ENCODE peak calls at places on chromosomes 3 and 15, in four cellular contexts. X is activated CD4-positive, alpha-beta T cell treated with anti-CD3 and anti-CD28 coated beads for 4 hours; O is stimulated activated CD4-positive, alpha-beta T cell treated with anti-CD3 and anti-CD28 coated beads, Interleukin-15, amount 100 ng/mL, for 48 hours; Y is T-cell. U is an unnamed sample.

GRCh38 chr15:99016680-99017321 is 9.2 kb upstream of the PGPEP1L start:
- DNase-seq in X (no peak), O (no peak), Y (no peak), U (no peak)

GRCh38 chr3:119294889-119295769 is 946 bp downstream of the ARHGAP31 start:
- DNase-seq in X (peak; percentile 73), O (peak; percentile 12), Y (peak; percentile 56), U (no peak)

GRCh38 chr15:54102704-54103103 is 124.5 kb downstream of the UNC13C start:
- DNase-seq in X (no peak), O (no peak), Y (no peak), U (no peak)

GRCh38 chr3:25861566-25861965 is 71.7 kb downstream of the OXSM start:
- DNase-seq in X (no peak), O (no peak), Y (no peak), U (no peak)

GRCh38 chr3:110165753-110166152 is 828.4 kb upstream of the DPPA4 start:
- DNase-seq in X (no peak), O (no peak), Y (no peak), U (no peak)

GRCh38 chr3:38454884-38455638 is 1.4 kb downstream of the ACVR2B start:
- DNase-seq in X (peak; percentile 27), O (no peak), Y (peak; percentile 47), U (no peak)

GRCh38 chr3:153305189-153305588 is 143.2 kb downstream of the RAP2B start:
- DNase-seq in X (no peak), O (no peak), Y (no peak), U (no peak)

GRCh38 chr3:97952280-97952679 is 20.0 kb downstream of the RIOX2 start:
- DNase-seq in X (no peak), O (no peak), Y (no peak), U (no peak)

GRCh38 chr15:66613743-66614142 is 47.9 kb upstream of the LCTL start:
- DNase-seq in X (no peak), O (no peak), Y (no peak), U (no peak)

GRCh38 chr3:156150434-156151066 is 30.2 kb downstream of the KCNAB1 start:
- DNase-seq in X (peak; percentile 21), O (no peak), Y (peak; percentile 9), U (no peak)

GRCh38 chr3:101574388-101575156 is 592 bp downstream of the PCNP start:
- DNase-seq in X (no peak), O (no peak), Y (peak; percentile 54), U (no peak)

GRCh38 chr3:19644405-19644804 is 289.6 kb downstream of the EFHB start:
- DNase-seq in X (no peak), O (no peak), Y (no peak), U (no peak)

GRCh38 chr3:159667261-159667660 is 321.4 kb upstream of the IL12A start:
- DNase-seq in X (no peak), O (no peak), Y (no peak), U (no peak)

GRCh38 chr3:139491027-139491700 is 14.8 kb upstream of the RBP2 start:
- DNase-seq in X (no peak), O (no peak), Y (no peak), U (no peak)

GRCh38 chr3:102106421-102107097 is 257.2 kb downstream of the NFKBIZ start:
- DNase-seq in X (peak; percentile 9), O (no peak), Y (no peak), U (no peak)

GRCh38 chr3:180871901-180872300 is 40.6 kb upstream of the FXR1 start:
- DNase-seq in X (no peak), O (no peak), Y (no peak), U (no peak)

GRCh38 chr3:179688847-179689246 is 36.0 kb downstream of the USP13 start:
- DNase-seq in X (no peak), O (no peak), Y (no peak), U (no peak)

GRCh38 chr15:91561371-91562100 is 292.0 kb upstream of the SLCO3A1 start:
- DNase-seq in X (no peak), O (no peak), Y (no peak), U (peak; percentile 44)

GRCh38 chr15:100345438-100345837 is 3.7 kb upstream of the ADAMTS17 start:
- DNase-seq in X (no peak), O (no peak), Y (no peak), U (no peak)

GRCh38 chr15:67807836-67808235 is 17.5 kb upstream of the SKOR1 start:
- DNase-seq in X (no peak), O (no peak), Y (no peak), U (no peak)

GRCh38 chr15:22942877-22943276 is 37.3 kb downstream of the CYFIP1 start:
- DNase-seq in X (no peak), O (no peak), Y (no peak), U (no peak)

GRCh38 chr3:50610992-50611463 is 546 bp downstream of the CISH start:
- DNase-seq in X (no peak), O (no peak), Y (no peak), U (no peak)

GRCh38 chr3:27681249-27681748 is 40.8 kb downstream of the EOMES start:
- DNase-seq in X (peak; percentile 42), O (no peak), Y (no peak), U (no peak)

GRCh38 chr3:134965849-134966248 is 170.8 kb downstream of the EPHB1 start:
- DNase-seq in X (no peak), O (no peak), Y (no peak), U (no peak)

GRCh38 chr3:108180214-108180613 is 42.0 kb downstream of the IFT57 start:
- DNase-seq in X (no peak), O (no peak), Y (no peak), U (no peak)

U was measured in GOT3.